ENCODE peak calls at places on chromosomes 16 and 17, in four cellular contexts. One of them, this sample, is unnamed. For H3K4me1, the result is how much of the 10 kb centered on the place peaks cover.

GRCh38 chr17:9121186-9121820 is 100.0 kb downstream of the NTN1 start:
- DNase-seq in esophagus muscularis mucosa: no peak
- DNase-seq in left lung: no peak
- DNase-seq in aorta: peak
- DNase-seq in this sample: peak

GRCh38 chr16:12188674-12189249 is 212.2 kb downstream of the SNX29 start:
- DNase-seq in aorta: no peak
- DNase-seq in left lung: no peak
- DNase-seq in esophagus muscularis mucosa: no peak
- DNase-seq in this sample: no peak

GRCh38 chr17:29205047-29205446 is 24.8 kb upstream of the MYO18A start:
- DNase-seq in left lung: no peak
- DNase-seq in esophagus muscularis mucosa: no peak
- DNase-seq in aorta: no peak
- DNase-seq in this sample: no peak

GRCh38 chr17:73265646-73266640 is 4.3 kb upstream of the CPSF4L start:
- DNase-seq in left lung: no peak
- DNase-seq in esophagus muscularis mucosa: no peak
- DNase-seq in aorta: no peak
- DNase-seq in this sample: no peak

GRCh38 chr16:5428932-5429331 is 331.3 kb upstream of the EEF2KMT start:
- DNase-seq in aorta: no peak
- DNase-seq in esophagus muscularis mucosa: no peak
- DNase-seq in left lung: no peak
- DNase-seq in this sample: no peak

GRCh38 chr16:75218256-75219076 is at the start of gene CTRB1:
- DNase-seq in aorta: no peak
- DNase-seq in esophagus muscularis mucosa: no peak
- DNase-seq in left lung: no peak
- DNase-seq in this sample: no peak

GRCh38 chr17:16083223-16083622 is 83.6 kb downstream of the TTC19 start:
- DNase-seq in left lung: no peak
- DNase-seq in aorta: no peak
- DNase-seq in esophagus muscularis mucosa: no peak
- DNase-seq in this sample: no peak

GRCh38 chr17:79741751-79742588 is 11.2 kb downstream of the ENPP7 start:
- DNase-seq in left lung: peak
- DNase-seq in aorta: peak
- DNase-seq in esophagus muscularis mucosa: no peak
- DNase-seq in this sample: peak

GRCh38 chr17:80408872-80409271 is 6.1 kb upstream of the ENDOV start:
- DNase-seq in esophagus muscularis mucosa: no peak
- DNase-seq in left lung: no peak
- DNase-seq in aorta: peak
- DNase-seq in this sample: no peak

GRCh38 chr17:75113798-75114551 is 4.2 kb downstream of the ARMC7 start:
- DNase-seq in esophagus muscularis mucosa: peak
- DNase-seq in left lung: peak
- DNase-seq in aorta: peak
- DNase-seq in this sample: peak

GRCh38 chr16:86575754-86576557 is 2.4 kb upstream of the FOXL1 start:
- DNase-seq in esophagus muscularis mucosa: no peak
- DNase-seq in left lung: no peak
- DNase-seq in aorta: peak
- DNase-seq in this sample: no peak

GRCh38 chr17:68182940-68183551 is 64.8 kb upstream of the AMZ2 start:
- DNase-seq in left lung: no peak
- DNase-seq in esophagus muscularis mucosa: no peak
- DNase-seq in aorta: no peak
- DNase-seq in this sample: no peak

GRCh38 chr16:72938426-72939164 is 109.3 kb downstream of the ZFHX3 start:
- DNase-seq in aorta: peak
- DNase-seq in left lung: peak
- DNase-seq in esophagus muscularis mucosa: peak
- DNase-seq in this sample: no peak

GRCh38 chr17:82356028-82356427 is 3.0 kb upstream of the TEX19 start:
- DNase-seq in esophagus muscularis mucosa: no peak
- DNase-seq in aorta: no peak
- DNase-seq in left lung: no peak
- DNase-seq in this sample: peak

GRCh38 chr17:68821860-68822693 is 133.1 kb downstream of the ABCA8 start:
- DNase-seq in esophagus muscularis mucosa: no peak
- DNase-seq in left lung: no peak
- DNase-seq in aorta: no peak
- DNase-seq in this sample: no peak

GRCh38 chr17:68296217-68297140 is 5.2 kb downstream of the ARSG start:
- DNase-seq in esophagus muscularis mucosa: no peak
- DNase-seq in left lung: no peak
- DNase-seq in aorta: no peak
- DNase-seq in this sample: no peak

GRCh38 chr17:64459284-64459747 is 10.4 kb downstream of the MILR1 start:
- DNase-seq in left lung: no peak
- DNase-seq in aorta: no peak
- DNase-seq in esophagus muscularis mucosa: no peak
- DNase-seq in this sample: no peak

GRCh38 chr17:8946071-8946470 is 19.4 kb downstream of the PIK3R5 start:
- DNase-seq in left lung: no peak
- DNase-seq in aorta: no peak
- DNase-seq in esophagus muscularis mucosa: no peak
- DNase-seq in this sample: no peak

GRCh38 chr16:86466695-86467406 is 43.5 kb upstream of the FOXF1 start:
- DNase-seq in aorta: no peak
- DNase-seq in left lung: no peak
- DNase-seq in esophagus muscularis mucosa: no peak
- DNase-seq in this sample: no peak

GRCh38 chr17:39062846-39063680 is 88.4 kb downstream of the PLXDC1 start:
- DNase-seq in left lung: no peak
- DNase-seq in aorta: peak
- DNase-seq in esophagus muscularis mucosa: no peak
- DNase-seq in this sample: peak

DNA sequence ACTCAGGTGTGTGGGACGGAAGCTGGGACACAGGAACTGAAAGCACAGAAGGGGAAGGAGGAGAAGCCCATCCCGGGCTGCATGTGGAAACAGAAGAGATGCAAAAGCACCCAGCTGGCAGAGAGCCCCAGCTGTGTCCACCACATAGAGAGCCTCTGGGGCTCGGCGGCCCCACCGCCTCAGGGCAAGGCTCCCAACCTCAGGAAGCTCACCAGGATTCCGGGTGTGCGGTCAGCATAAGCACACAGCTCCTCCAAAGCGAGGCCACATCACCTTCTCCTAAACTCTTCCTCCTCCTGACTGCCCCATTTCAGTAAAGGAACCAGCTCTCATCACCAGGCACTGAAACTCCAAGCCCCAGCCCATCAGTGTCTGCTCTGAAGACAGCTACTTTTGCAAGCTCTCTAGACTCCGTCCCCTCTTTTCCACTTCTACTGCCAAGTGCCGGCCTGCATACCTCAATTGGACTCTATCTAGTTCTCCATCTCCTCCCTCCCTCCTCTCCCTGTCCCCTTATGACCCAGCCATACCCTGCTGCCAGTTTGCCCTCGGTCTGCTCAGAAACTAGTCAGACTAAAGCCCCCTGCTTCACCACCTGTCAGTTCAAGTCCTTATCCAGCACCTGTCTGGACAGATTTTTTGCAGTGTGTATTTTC is 6.0 kb downstream of the ST3GAL2 start:
- DNase-seq in esophagus muscularis mucosa: no peak
- DNase-seq in left lung: peak
- DNase-seq in aorta: no peak
- DNase-seq in this sample: no peak
- H3K4me1 ChIP-seq in esophagus muscularis mucosa: half or more
- H3K4me1 ChIP-seq in left lung: half or more
- H3K4me1 ChIP-seq in aorta: under half
- H3K4me1 ChIP-seq in this sample: half or more

DNA sequence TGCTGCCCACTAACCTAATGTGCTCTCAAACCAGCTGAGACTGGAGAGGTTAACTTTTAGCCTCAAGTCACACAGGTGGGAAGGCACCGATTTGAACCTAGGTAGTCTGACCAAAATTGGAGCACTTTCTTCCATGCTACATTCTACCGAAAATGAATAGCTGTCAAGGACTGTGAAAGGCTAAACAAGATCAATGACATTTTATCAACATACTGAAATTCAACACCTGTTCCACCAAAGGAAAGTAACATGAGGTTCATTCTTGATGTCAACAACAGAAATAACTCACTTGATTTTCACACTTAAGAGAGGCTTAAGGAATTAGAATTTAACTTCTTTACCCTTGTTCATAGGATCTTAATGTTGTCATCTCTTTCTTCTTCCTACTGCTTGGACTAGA is 284.4 kb upstream of the MON1B start:
- DNase-seq in left lung: no peak
- DNase-seq in aorta: no peak
- DNase-seq in esophagus muscularis mucosa: no peak
- DNase-seq in this sample: no peak
- H3K4me1 ChIP-seq in left lung: under half
- H3K4me1 ChIP-seq in aorta: under half
- H3K4me1 ChIP-seq in esophagus muscularis mucosa: under half
- H3K4me1 ChIP-seq in this sample: under half

GRCh38 chr17:50056961-50057330 is 1.0 kb downstream of the ITGA3 start:
- DNase-seq in left lung: no peak
- DNase-seq in esophagus muscularis mucosa: no peak
- DNase-seq in aorta: no peak
- DNase-seq in this sample: no peak

GRCh38 chr17:50055426-50056216 is at the start of gene ITGA3:
- DNase-seq in esophagus muscularis mucosa: peak
- DNase-seq in aorta: peak
- DNase-seq in left lung: peak
- DNase-seq in this sample: peak

GRCh38 chr17:50057521-50057991 is 1.6 kb downstream of the ITGA3 start:
- DNase-seq in aorta: no peak
- DNase-seq in left lung: no peak
- DNase-seq in esophagus muscularis mucosa: no peak
- DNase-seq in this sample: no peak

GRCh38 chr17:50055055-50055425 is 870 bp upstream of the ITGA3 start:
- DNase-seq in left lung: peak
- DNase-seq in esophagus muscularis mucosa: no peak
- DNase-seq in aorta: no peak
- DNase-seq in this sample: peak

GRCh38 chr17:50056217-50056960 is 479 bp downstream of the ITGA3 start:
- DNase-seq in esophagus muscularis mucosa: no peak
- DNase-seq in left lung: no peak
- DNase-seq in aorta: peak
- DNase-seq in this sample: peak
- H3K4me1 ChIP-seq in esophagus muscularis mucosa: half or more
- H3K4me1 ChIP-seq in left lung: half or more
- H3K4me1 ChIP-seq in aorta: under half
- H3K4me1 ChIP-seq in this sample: half or more

GRCh38 chr17:34254146-34254545 is 939 bp upstream of the CCL2 start:
- DNase-seq in esophagus muscularis mucosa: peak
- DNase-seq in aorta: no peak
- DNase-seq in left lung: no peak
- DNase-seq in this sample: no peak
- H3K4me1 ChIP-seq in esophagus muscularis mucosa: half or more
- H3K4me1 ChIP-seq in aorta: under half
- H3K4me1 ChIP-seq in left lung: half or more
- H3K4me1 ChIP-seq in this sample: half or more

GRCh38 chr17:45263477-45263860 is 1.6 kb upstream of the SPATA32 start:
- DNase-seq in left lung: no peak
- DNase-seq in esophagus muscularis mucosa: no peak
- DNase-seq in aorta: no peak
- DNase-seq in this sample: peak

GRCh38 chr17:45260204-45260783 is 1.6 kb downstream of the SPATA32 start:
- DNase-seq in aorta: no peak
- DNase-seq in left lung: no peak
- DNase-seq in esophagus muscularis mucosa: no peak
- DNase-seq in this sample: no peak

GRCh38 chr17:45262516-45263476 is 902 bp upstream of the SPATA32 start:
- DNase-seq in aorta: no peak
- DNase-seq in left lung: no peak
- DNase-seq in esophagus muscularis mucosa: no peak
- DNase-seq in this sample: no peak

GRCh38 chr17:45264430-45264829 is 2.5 kb upstream of the SPATA32 start:
- DNase-seq in left lung: no peak
- DNase-seq in aorta: no peak
- DNase-seq in esophagus muscularis mucosa: no peak
- DNase-seq in this sample: peak

GRCh38 chr17:45261577-45262515 is at the start of gene SPATA32:
- DNase-seq in aorta: peak
- DNase-seq in left lung: peak
- DNase-seq in esophagus muscularis mucosa: no peak
- DNase-seq in this sample: peak
- H3K4me1 ChIP-seq in aorta: under half
- H3K4me1 ChIP-seq in left lung: under half
- H3K4me1 ChIP-seq in esophagus muscularis mucosa: under half
- H3K4me1 ChIP-seq in this sample: under half

DNA sequence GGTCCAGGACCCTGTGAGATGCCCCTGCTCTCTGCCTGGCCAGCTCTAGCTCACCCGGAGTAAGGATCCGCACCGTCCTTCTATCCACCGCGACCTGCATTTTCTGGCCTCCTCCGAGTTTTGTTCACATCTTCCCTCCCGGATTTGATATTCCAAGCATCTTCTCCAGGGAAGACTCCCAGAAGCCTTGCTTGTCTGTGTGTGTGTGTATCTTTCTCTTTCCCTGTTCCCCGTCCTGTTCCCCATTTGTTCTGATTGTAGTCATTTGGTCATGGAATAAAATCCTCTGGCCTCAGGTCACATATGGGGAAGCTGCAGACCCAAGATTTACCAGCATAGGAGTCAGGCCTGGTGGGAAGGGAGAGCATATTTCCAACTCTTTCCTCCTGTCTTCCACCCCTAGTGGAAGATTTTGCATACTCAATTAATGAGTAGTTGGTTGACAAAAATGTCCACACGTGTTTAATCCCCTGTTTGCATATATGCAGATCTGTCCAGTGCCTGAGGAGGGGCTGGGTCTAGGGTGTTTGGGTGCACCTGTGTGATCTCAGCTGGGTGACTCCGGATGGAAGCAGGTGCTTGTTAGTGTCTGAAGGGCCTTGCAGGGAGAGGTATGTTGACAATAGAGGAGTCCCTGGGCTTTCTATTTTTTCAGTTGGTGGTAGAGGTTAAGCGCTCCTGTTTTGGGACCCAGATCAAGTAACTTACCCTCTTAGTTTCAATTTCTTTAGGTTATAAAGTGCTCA is 1.9 kb downstream of the PRAC1 start:
- DNase-seq in esophagus muscularis mucosa: no peak
- DNase-seq in left lung: no peak
- DNase-seq in aorta: no peak
- DNase-seq in this sample: no peak
- H3K4me1 ChIP-seq in esophagus muscularis mucosa: under half
- H3K4me1 ChIP-seq in left lung: under half
- H3K4me1 ChIP-seq in aorta: under half
- H3K4me1 ChIP-seq in this sample: under half

GRCh38 chr16:8865145-8865882 is 3.5 kb downstream of the CARHSP1 start:
- DNase-seq in esophagus muscularis mucosa: no peak
- DNase-seq in aorta: no peak
- DNase-seq in left lung: no peak
- DNase-seq in this sample: no peak
- H3K4me1 ChIP-seq in esophagus muscularis mucosa: half or more
- H3K4me1 ChIP-seq in aorta: under half
- H3K4me1 ChIP-seq in left lung: half or more
- H3K4me1 ChIP-seq in this sample: half or more

DNA sequence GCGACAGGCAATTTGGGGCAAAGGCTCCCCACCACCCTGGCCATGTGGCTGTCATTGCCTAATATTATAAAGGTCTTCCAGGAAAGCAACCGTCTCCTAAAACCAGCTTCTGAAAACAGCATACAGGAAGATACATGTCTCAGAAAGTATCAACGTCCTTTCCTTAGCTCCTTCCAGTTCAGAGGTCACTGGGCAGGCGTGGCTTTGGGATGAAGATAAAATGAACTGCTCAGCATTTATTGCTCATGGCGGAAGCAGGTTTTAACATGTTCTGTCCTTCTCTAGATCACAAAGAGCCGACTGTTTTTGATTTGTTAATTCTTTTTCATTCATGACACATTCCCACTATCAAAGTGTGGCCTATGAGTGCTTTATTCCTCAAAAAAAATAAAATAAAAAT is 8.0 kb downstream of the CFAP20 start:
- DNase-seq in esophagus muscularis mucosa: no peak
- DNase-seq in aorta: no peak
- DNase-seq in left lung: no peak
- DNase-seq in this sample: no peak
- H3K4me1 ChIP-seq in esophagus muscularis mucosa: half or more
- H3K4me1 ChIP-seq in aorta: under half
- H3K4me1 ChIP-seq in left lung: half or more
- H3K4me1 ChIP-seq in this sample: under half

This sample was measured in upper lobe of right lung.